ENCODE peak calls at places on chromosome 14, in four cellular contexts. One of them, this sample, is unnamed.

GRCh38 chr14:31154956-31155355 is 52.6 kb downstream of the HECTD1 start:
- DNase-seq in left ventricle myocardium inferior: no peak
- DNase-seq in heart left ventricle: no peak
- DNase-seq in GM23338: no peak
- DNase-seq in this sample: no peak

GRCh38 chr14:101182476-101182875 is 279.0 kb upstream of the RTL1 start:
- DNase-seq in GM23338: no peak
- DNase-seq in left ventricle myocardium inferior: no peak
- DNase-seq in heart left ventricle: no peak
- DNase-seq in this sample: no peak

GRCh38 chr14:102957222-102957621 is 34.8 kb downstream of the AMN start:
- DNase-seq in heart left ventricle: no peak
- DNase-seq in GM23338: no peak
- DNase-seq in left ventricle myocardium inferior: no peak
- DNase-seq in this sample: no peak

GRCh38 chr14:52175982-52176502 is 91.5 kb upstream of the PTGDR start:
- DNase-seq in heart left ventricle: no peak
- DNase-seq in GM23338: no peak
- DNase-seq in left ventricle myocardium inferior: no peak
- DNase-seq in this sample: peak; percentile 15

GRCh38 chr14:36655963-36656768 is 5.5 kb upstream of the PAX9 start:
- DNase-seq in left ventricle myocardium inferior: no peak
- DNase-seq in GM23338: peak; percentile 91
- DNase-seq in heart left ventricle: no peak
- DNase-seq in this sample: no peak

GRCh38 chr14:54782803-54783659 is 119.6 kb downstream of the GCH1 start:
- DNase-seq in GM23338: peak; percentile 68
- DNase-seq in heart left ventricle: no peak
- DNase-seq in left ventricle myocardium inferior: no peak
- DNase-seq in this sample: no peak

GRCh38 chr14:103124501-103125001 is 1.3 kb downstream of the TNFAIP2 start:
- DNase-seq in left ventricle myocardium inferior: peak; percentile 14
- DNase-seq in GM23338: no peak
- DNase-seq in heart left ventricle: peak; percentile 25
- DNase-seq in this sample: no peak

GRCh38 chr14:33134975-33135374 is 196.3 kb downstream of the NPAS3 start:
- DNase-seq in GM23338: no peak
- DNase-seq in left ventricle myocardium inferior: no peak
- DNase-seq in heart left ventricle: no peak
- DNase-seq in this sample: no peak

GRCh38 chr14:64656986-64657385 is 47.2 kb upstream of the PLEKHG3 start:
- DNase-seq in GM23338: no peak
- DNase-seq in heart left ventricle: no peak
- DNase-seq in left ventricle myocardium inferior: no peak
- DNase-seq in this sample: peak; percentile 39

GRCh38 chr14:65877187-65877586 is 464.7 kb downstream of the FUT8 start:
- DNase-seq in heart left ventricle: no peak
- DNase-seq in left ventricle myocardium inferior: no peak
- DNase-seq in GM23338: no peak
- DNase-seq in this sample: no peak

GRCh38 chr14:61525293-61526011 is 169.9 kb upstream of the HIF1A start:
- DNase-seq in left ventricle myocardium inferior: peak; percentile 65
- DNase-seq in heart left ventricle: peak; percentile 74
- DNase-seq in GM23338: no peak
- DNase-seq in this sample: peak; percentile 71

GRCh38 chr14:103581954-103582703 is 19.4 kb downstream of the COA8 start:
- DNase-seq in GM23338: peak; percentile 47
- DNase-seq in left ventricle myocardium inferior: no peak
- DNase-seq in heart left ventricle: no peak
- DNase-seq in this sample: no peak

GRCh38 chr14:58871972-58872530 is 234.3 kb downstream of the DACT1 start:
- DNase-seq in heart left ventricle: no peak
- DNase-seq in left ventricle myocardium inferior: no peak
- DNase-seq in GM23338: no peak
- DNase-seq in this sample: no peak
- H3K4me3 ChIP-seq in heart left ventricle: no peak overlapping the region
- H3K4me3 ChIP-seq in left ventricle myocardium inferior: no peak overlapping the region
- H3K4me3 ChIP-seq in GM23338: no peak overlapping the region
- H3K4me3 ChIP-seq in this sample: no peak overlapping the region

GRCh38 chr14:60252630-60253029 is 3.6 kb downstream of the PPM1A start:
- DNase-seq in left ventricle myocardium inferior: no peak
- DNase-seq in heart left ventricle: no peak
- DNase-seq in GM23338: no peak
- DNase-seq in this sample: no peak
- H3K4me3 ChIP-seq in left ventricle myocardium inferior: no peak overlapping the region
- H3K4me3 ChIP-seq in heart left ventricle: no peak overlapping the region
- H3K4me3 ChIP-seq in GM23338: no peak overlapping the region
- H3K4me3 ChIP-seq in this sample: peak overlapping the region; percentile 86

GRCh38 chr14:73460691-73461127 is 2.4 kb upstream of the NUMB start:
- DNase-seq in GM23338: no peak
- DNase-seq in left ventricle myocardium inferior: no peak
- DNase-seq in heart left ventricle: no peak
- DNase-seq in this sample: no peak

GRCh38 chr14:73461478-73462077 is 3.2 kb upstream of the NUMB start:
- DNase-seq in GM23338: no peak
- DNase-seq in heart left ventricle: no peak
- DNase-seq in left ventricle myocardium inferior: no peak
- DNase-seq in this sample: no peak

GRCh38 chr14:73462078-73462715 is 3.9 kb upstream of the NUMB start:
- DNase-seq in left ventricle myocardium inferior: peak; percentile 50
- DNase-seq in heart left ventricle: peak; percentile 73
- DNase-seq in GM23338: no peak
- DNase-seq in this sample: no peak

GRCh38 chr14:73463411-73463810 is 5.1 kb upstream of the NUMB start:
- DNase-seq in GM23338: no peak
- DNase-seq in left ventricle myocardium inferior: no peak
- DNase-seq in heart left ventricle: peak; percentile 61
- DNase-seq in this sample: peak; percentile 52

DNA sequence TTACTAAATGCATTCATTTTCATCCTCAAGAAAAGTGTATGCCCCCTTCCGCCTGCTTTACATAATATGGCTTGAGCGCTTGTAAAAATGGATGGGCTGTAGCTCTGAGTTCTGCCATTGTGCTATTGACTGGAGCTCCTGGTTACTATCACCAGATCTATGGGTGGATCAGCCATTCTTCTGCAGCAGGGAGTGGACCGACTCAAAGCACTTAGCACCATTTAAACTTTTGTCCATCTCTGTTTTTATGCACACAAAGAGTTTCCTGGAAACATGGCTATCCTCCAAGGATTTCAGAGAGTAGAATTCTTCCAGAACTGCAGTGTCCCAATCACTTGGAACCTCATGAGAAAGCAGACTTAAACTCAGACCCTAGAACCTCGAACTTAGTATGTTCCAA is 4.5 kb upstream of the NUMB start:
- DNase-seq in left ventricle myocardium inferior: no peak
- DNase-seq in GM23338: no peak
- DNase-seq in heart left ventricle: no peak
- DNase-seq in this sample: no peak
- H3K4me3 ChIP-seq in left ventricle myocardium inferior: peak overlapping the region; percentile 27
- H3K4me3 ChIP-seq in GM23338: no peak overlapping the region
- H3K4me3 ChIP-seq in heart left ventricle: no peak overlapping the region
- H3K4me3 ChIP-seq in this sample: no peak overlapping the region

DNA sequence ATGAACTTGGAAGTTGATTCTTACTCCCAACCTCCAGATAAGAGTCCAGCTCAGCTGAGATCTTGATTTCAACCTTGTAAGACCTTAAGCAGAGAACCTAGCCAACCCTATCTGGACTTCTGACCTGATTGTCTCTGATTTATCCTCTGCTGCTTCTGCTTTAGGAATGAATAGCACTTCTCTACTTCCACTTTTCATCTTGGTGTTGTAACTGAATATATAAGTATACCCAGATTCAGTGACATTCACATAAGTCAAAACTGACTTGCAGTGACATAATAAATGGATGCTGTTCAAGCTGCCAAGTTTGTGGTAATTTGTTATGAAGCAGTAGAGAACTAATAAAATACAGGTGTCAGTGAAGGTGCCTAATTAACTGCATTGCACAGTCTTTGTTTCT is 33.6 kb downstream of the RAD51B start:
- DNase-seq in heart left ventricle: no peak
- DNase-seq in GM23338: no peak
- DNase-seq in left ventricle myocardium inferior: no peak
- DNase-seq in this sample: no peak
- H3K4me3 ChIP-seq in heart left ventricle: no peak overlapping the region
- H3K4me3 ChIP-seq in GM23338: no peak overlapping the region
- H3K4me3 ChIP-seq in left ventricle myocardium inferior: no peak overlapping the region
- H3K4me3 ChIP-seq in this sample: no peak overlapping the region

GRCh38 chr14:70642313-70643235 is 858 bp downstream of the TTC9 start:
- DNase-seq in heart left ventricle: no peak
- DNase-seq in left ventricle myocardium inferior: no peak
- DNase-seq in GM23338: peak; percentile 48
- DNase-seq in this sample: no peak
- H3K4me3 ChIP-seq in heart left ventricle: peak overlapping the region; percentile 72
- H3K4me3 ChIP-seq in left ventricle myocardium inferior: peak overlapping the region; percentile 80
- H3K4me3 ChIP-seq in GM23338: peak overlapping the region; percentile 93
- H3K4me3 ChIP-seq in this sample: peak overlapping the region; percentile 78

GRCh38 chr14:94857985-94858384 is 88.1 kb upstream of the GSC start:
- DNase-seq in heart left ventricle: no peak
- DNase-seq in GM23338: no peak
- DNase-seq in left ventricle myocardium inferior: peak; percentile 22
- DNase-seq in this sample: no peak
- H3K4me3 ChIP-seq in heart left ventricle: no peak overlapping the region
- H3K4me3 ChIP-seq in GM23338: no peak overlapping the region
- H3K4me3 ChIP-seq in left ventricle myocardium inferior: no peak overlapping the region
- H3K4me3 ChIP-seq in this sample: no peak overlapping the region

DNA sequence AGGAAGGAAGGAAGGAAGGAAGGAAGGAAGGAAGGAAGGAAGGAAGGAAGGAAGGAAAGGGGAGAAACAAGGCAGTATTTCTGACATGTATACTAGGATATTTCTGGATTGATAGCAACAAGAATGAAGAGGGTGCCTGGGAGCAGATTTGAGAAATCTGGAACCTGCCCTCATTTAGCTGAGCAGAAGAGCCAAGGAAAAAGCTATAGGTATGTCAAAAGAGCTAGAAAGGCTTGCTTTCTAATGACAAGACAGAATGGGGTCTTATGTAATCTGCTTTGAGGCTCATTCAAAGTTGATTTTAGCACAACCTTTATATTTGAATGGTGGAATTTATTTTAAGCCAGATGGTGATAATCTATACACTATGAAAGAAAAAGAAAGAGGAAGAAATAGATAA is 76.5 kb upstream of the FLRT2 start:
- DNase-seq in heart left ventricle: no peak
- DNase-seq in left ventricle myocardium inferior: no peak
- DNase-seq in GM23338: no peak
- DNase-seq in this sample: no peak
- H3K4me3 ChIP-seq in heart left ventricle: no peak overlapping the region
- H3K4me3 ChIP-seq in left ventricle myocardium inferior: no peak overlapping the region
- H3K4me3 ChIP-seq in GM23338: no peak overlapping the region
- H3K4me3 ChIP-seq in this sample: no peak overlapping the region

GRCh38 chr14:50310445-50310844 is 1.6 kb downstream of the L2HGDH start:
- DNase-seq in heart left ventricle: no peak
- DNase-seq in GM23338: no peak
- DNase-seq in left ventricle myocardium inferior: no peak
- DNase-seq in this sample: no peak
- H3K4me3 ChIP-seq in heart left ventricle: no peak overlapping the region
- H3K4me3 ChIP-seq in GM23338: peak overlapping the region; percentile 74
- H3K4me3 ChIP-seq in left ventricle myocardium inferior: no peak overlapping the region
- H3K4me3 ChIP-seq in this sample: no peak overlapping the region